ENCODE peak calls at places on chromosomes 7 and 10, in six cellular contexts. One of them, this sample, is unnamed.
A peak's percentile ranks its signal among the peaks of the same experiment; 100 is the strongest.

GRCh38 chr7:5702876-5703571 is 78.4 kb downstream of the RNF216 start:
- DNase-seq in cardiac muscle cell: peak; percentile 53
- DNase-seq in T-cell: no peak
- DNase-seq in AG09309: no peak
- DNase-seq in HuH-7.5: no peak
- DNase-seq in osteoblast: no peak
- DNase-seq in this sample: no peak

GRCh38 chr7:78296689-78297371 is 498.3 kb downstream of the PHTF2 start:
- DNase-seq in cardiac muscle cell: no peak
- DNase-seq in T-cell: no peak
- DNase-seq in AG09309: no peak
- DNase-seq in HuH-7.5: no peak
- DNase-seq in osteoblast: no peak
- DNase-seq in this sample: no peak

GRCh38 chr10:30447125-30447799 is 13.3 kb downstream of the MAP3K8 start:
- DNase-seq in cardiac muscle cell: no peak
- DNase-seq in T-cell: no peak
- DNase-seq in AG09309: no peak
- DNase-seq in HuH-7.5: no peak
- DNase-seq in osteoblast: no peak
- DNase-seq in this sample: no peak

GRCh38 chr10:123724747-123725146 is 58.6 kb downstream of the GPR26 start:
- DNase-seq in cardiac muscle cell: no peak
- DNase-seq in T-cell: no peak
- DNase-seq in AG09309: no peak
- DNase-seq in HuH-7.5: no peak
- DNase-seq in osteoblast: no peak
- DNase-seq in this sample: no peak

GRCh38 chr10:26486985-26487850 is 49.1 kb downstream of the APBB1IP start:
- DNase-seq in cardiac muscle cell: no peak
- DNase-seq in T-cell: peak; percentile 59
- DNase-seq in AG09309: peak; percentile 96
- DNase-seq in HuH-7.5: no peak
- DNase-seq in osteoblast: peak; percentile 62
- DNase-seq in this sample: peak; percentile 74

GRCh38 chr7:156932006-156932405 is 17.5 kb upstream of the NOM1 start:
- DNase-seq in cardiac muscle cell: no peak
- DNase-seq in T-cell: no peak
- DNase-seq in AG09309: no peak
- DNase-seq in HuH-7.5: peak; percentile 40
- DNase-seq in osteoblast: peak; percentile 66
- DNase-seq in this sample: no peak

GRCh38 chr10:33052915-33053810 is 95.1 kb upstream of the ITGB1 start:
- DNase-seq in cardiac muscle cell: no peak
- DNase-seq in T-cell: no peak
- DNase-seq in AG09309: no peak
- DNase-seq in HuH-7.5: no peak
- DNase-seq in osteoblast: no peak
- DNase-seq in this sample: no peak

GRCh38 chr7:30795161-30795943 is 24.1 kb downstream of the MINDY4 start:
- DNase-seq in cardiac muscle cell: no peak
- DNase-seq in T-cell: no peak
- DNase-seq in AG09309: no peak
- DNase-seq in HuH-7.5: no peak
- DNase-seq in osteoblast: no peak
- DNase-seq in this sample: no peak

GRCh38 chr10:112184052-112184371 is 447 bp upstream of the GPAM start:
- DNase-seq in cardiac muscle cell: no peak
- DNase-seq in T-cell: no peak
- DNase-seq in AG09309: no peak
- DNase-seq in HuH-7.5: no peak
- DNase-seq in osteoblast: no peak
- DNase-seq in this sample: no peak

GRCh38 chr10:101843032-101843991 is at the start of gene KCNIP2:
- DNase-seq in cardiac muscle cell: peak; percentile 58
- DNase-seq in T-cell: peak; percentile 66
- DNase-seq in AG09309: no peak
- DNase-seq in HuH-7.5: peak; percentile 69
- DNase-seq in osteoblast: no peak
- DNase-seq in this sample: no peak

GRCh38 chr10:11012880-11013279 is 4.8 kb upstream of the CELF2 start:
- DNase-seq in cardiac muscle cell: no peak
- DNase-seq in T-cell: no peak
- DNase-seq in AG09309: no peak
- DNase-seq in HuH-7.5: no peak
- DNase-seq in osteoblast: no peak
- DNase-seq in this sample: no peak

GRCh38 chr10:28873540-28873939 is 196.2 kb downstream of the BAMBI start:
- DNase-seq in cardiac muscle cell: no peak
- DNase-seq in T-cell: no peak
- DNase-seq in AG09309: no peak
- DNase-seq in HuH-7.5: no peak
- DNase-seq in osteoblast: no peak
- DNase-seq in this sample: no peak

GRCh38 chr10:102230861-102231356 is 4.8 kb downstream of the ELOVL3 start:
- DNase-seq in cardiac muscle cell: peak; percentile 45
- DNase-seq in T-cell: no peak
- DNase-seq in AG09309: no peak
- DNase-seq in HuH-7.5: peak; percentile 54
- DNase-seq in osteoblast: peak; percentile 82
- DNase-seq in this sample: peak; percentile 61

GRCh38 chr10:1242975-1243374 is 186.8 kb downstream of the WDR37 start:
- DNase-seq in cardiac muscle cell: no peak
- DNase-seq in T-cell: no peak
- DNase-seq in AG09309: no peak
- DNase-seq in HuH-7.5: no peak
- DNase-seq in osteoblast: peak; percentile 69
- DNase-seq in this sample: no peak

GRCh38 chr7:136405931-136406777 is 429.0 kb upstream of the MTPN start:
- DNase-seq in cardiac muscle cell: peak; percentile 80
- DNase-seq in T-cell: no peak
- DNase-seq in AG09309: peak; percentile 32
- DNase-seq in HuH-7.5: peak; percentile 8
- DNase-seq in osteoblast: peak; percentile 74
- DNase-seq in this sample: peak; percentile 18

GRCh38 chr7:82183633-82184032 is 259.9 kb downstream of the CACNA2D1 start:
- DNase-seq in cardiac muscle cell: no peak
- DNase-seq in T-cell: no peak
- DNase-seq in AG09309: peak; percentile 47
- DNase-seq in HuH-7.5: no peak
- DNase-seq in osteoblast: no peak
- DNase-seq in this sample: no peak